ENCODE peak calls at places on chromosomes 6 and 20, in six cellular contexts. T is prostate gland; V is skeletal muscle cell; N is esophagus muscularis mucosa; G is iPS DF 19.7; Z is stimulated activated naive CD4-positive, alpha-beta T cell. H is an unnamed sample.

GRCh38 chr6:105179244-105180065 is at the start of gene POPDC3:
- DNase-seq in T (no peak), V (no peak), N (no peak), G (no peak), Z (no peak), H (no peak)

GRCh38 chr6:91097316-91097878 is 510.5 kb upstream of the MAP3K7 start:
- DNase-seq in T (no peak), V (no peak), N (no peak), G (no peak), Z (no peak), H (no peak)

GRCh38 chr6:75642314-75642713 is 40.6 kb downstream of the SENP6 start:
- DNase-seq in T (no peak), V (no peak), N (no peak), G (no peak), Z (no peak), H (no peak)

GRCh38 chr20:32326507-32326851 is 31.7 kb upstream of the ASXL1 start:
- DNase-seq in T (no peak), V (no peak), N (no peak), G (no peak), Z (no peak), H (no peak)

GRCh38 chr6:112936476-112936875 is 589.3 kb downstream of the RFPL4B start:
- DNase-seq in T (no peak), V (peak), N (no peak), G (no peak), Z (no peak), H (no peak)

GRCh38 chr6:146546440-146546839 is 2.8 kb downstream of the RAB32 start:
- DNase-seq in T (no peak), V (peak), N (no peak), G (no peak), Z (no peak), H (no peak)

GRCh38 chr20:36881888-36882287 is 6.0 kb downstream of the TLDC2 start:
- DNase-seq in T (no peak), V (no peak), N (no peak), G (no peak), Z (no peak), H (no peak)

GRCh38 chr6:168368063-168368835 is 48.7 kb upstream of the DACT2 start:
- DNase-seq in T (no peak), V (no peak), N (no peak), G (no peak), Z (no peak), H (no peak)

GRCh38 chr6:53728570-53729194 is 63.1 kb upstream of the KLHL31 start:
- DNase-seq in T (peak), V (no peak), N (no peak), G (no peak), Z (peak), H (peak)

GRCh38 chr6:100381111-100381510 is 83.6 kb downstream of the SIM1 start:
- DNase-seq in T (no peak), V (peak), N (no peak), G (no peak), Z (no peak), H (no peak)

GRCh38 chr6:91751496-91751895 is 1164.6 kb upstream of the MAP3K7 start:
- DNase-seq in T (no peak), V (no peak), N (no peak), G (no peak), Z (no peak), H (no peak)

GRCh38 chr6:71404145-71404966 is 115.7 kb downstream of the OGFRL1 start:
- DNase-seq in T (no peak), V (no peak), N (no peak), G (peak), Z (no peak), H (no peak)

GRCh38 chr6:169997930-169998218 is 246.5 kb downstream of the ERMARD start:
- DNase-seq in T (no peak), V (no peak), N (no peak), G (no peak), Z (no peak), H (no peak)

GRCh38 chr6:53301801-53302537 is 46.8 kb downstream of the ELOVL5 start:
- DNase-seq in T (no peak), V (no peak), N (no peak), G (no peak), Z (no peak), H (no peak)

GRCh38 chr6:35368038-35368887 is 25.9 kb downstream of the PPARD start:
- DNase-seq in T (peak), V (peak), N (no peak), G (no peak), Z (no peak), H (no peak)

GRCh38 chr20:431012-431904 is 23.2 kb downstream of the RBCK1 start:
- DNase-seq in T (peak), V (peak), N (no peak), G (peak), Z (peak), H (no peak)

GRCh38 chr6:35084041-35084491 is 57.1 kb downstream of the TCP11 start:
- DNase-seq in T (no peak), V (no peak), N (no peak), G (no peak), Z (no peak), H (no peak)

GRCh38 chr6:42959917-42960242 is 674 bp upstream of the GNMT start:
- DNase-seq in T (no peak), V (no peak), N (no peak), G (no peak), Z (no peak), H (no peak)

GRCh38 chr20:2753456-2754040 is 46.9 kb downstream of the CPXM1 start:
- DNase-seq in T (no peak), V (no peak), N (no peak), G (no peak), Z (no peak), H (no peak)

GRCh38 chr6:111263837-111264236 is 176.5 kb downstream of the SLC16A10 start:
- DNase-seq in T (no peak), V (peak), N (no peak), G (no peak), Z (no peak), H (no peak)

GRCh38 chr20:15887387-15887786 is 685.9 kb downstream of the KIF16B start:
- DNase-seq in T (no peak), V (no peak), N (no peak), G (no peak), Z (no peak), H (no peak)

GRCh38 chr6:10847684-10848083 is 9.3 kb upstream of the MAK start:
- DNase-seq in T (no peak), V (no peak), N (no peak), G (no peak), Z (no peak), H (no peak)

H was measured in naive thymus-derived CD8-positive, alpha-beta T cell.